ENCODE peak calls at places on chromosomes 3 and 15, in seven cellular contexts. O is SK-N-MC, D is substantia nigra, Q is neural progenitor cell, R is dorsolateral prefrontal cortex, L is neuronal stem cell, Y is colonic mucosa. B is an unnamed sample.
A peak's percentile ranks its signal among the peaks of the same experiment; 100 is the strongest.

GRCh38 chr3:72839057-72839456 is 9.2 kb downstream of the SHQ1 start:
- DNase-seq in O (no peak), L (no peak), R (no peak), Y (no peak), D (no peak), Q (no peak), B (no peak)

GRCh38 chr15:32818758-32819405 is 101.1 kb downstream of the GREM1 start:
- DNase-seq in D (no peak), L (no peak), O (peak; percentile 6), R (no peak), Q (peak; percentile 10), Y (no peak), B (no peak)

GRCh38 chr15:62737551-62737950 is 305.0 kb upstream of the TPM1 start:
- DNase-seq in D (no peak), O (no peak), L (no peak), Q (no peak), R (no peak), Y (no peak), B (no peak)

GRCh38 chr3:5787863-5788488 is 600.5 kb downstream of the EDEM1 start:
- DNase-seq in D (no peak), L (peak; percentile 24), O (no peak), Y (peak; percentile 24), Q (peak; percentile 57), R (peak; percentile 33), B (no peak)

GRCh38 chr3:156620901-156621300 is 53.5 kb upstream of the TIPARP start:
- DNase-seq in D (no peak), Q (no peak), Y (no peak), R (no peak), O (no peak), L (no peak), B (no peak)

GRCh38 chr3:54243262-54243931 is 121.0 kb downstream of the CACNA2D3 start:
- DNase-seq in Q (no peak), O (no peak), R (no peak), D (no peak), L (no peak), Y (no peak), B (no peak)

GRCh38 chr3:15756505-15756904 is 41.3 kb downstream of the ANKRD28 start:
- DNase-seq in Q (no peak), D (no peak), R (no peak), L (no peak), Y (no peak), O (no peak), B (no peak)

GRCh38 chr3:41276191-41276590 is 76.9 kb downstream of the CTNNB1 start:
- DNase-seq in R (no peak), Y (no peak), Q (no peak), O (no peak), D (no peak), L (no peak), B (no peak)

GRCh38 chr3:187139126-187139894 is at the start of gene RPL39L:
- DNase-seq in Q (peak; percentile 90), D (peak; percentile 71), L (peak; percentile 81), O (peak; percentile 52), R (peak; percentile 70), Y (peak; percentile 88), B (peak; percentile 87)

DNA sequence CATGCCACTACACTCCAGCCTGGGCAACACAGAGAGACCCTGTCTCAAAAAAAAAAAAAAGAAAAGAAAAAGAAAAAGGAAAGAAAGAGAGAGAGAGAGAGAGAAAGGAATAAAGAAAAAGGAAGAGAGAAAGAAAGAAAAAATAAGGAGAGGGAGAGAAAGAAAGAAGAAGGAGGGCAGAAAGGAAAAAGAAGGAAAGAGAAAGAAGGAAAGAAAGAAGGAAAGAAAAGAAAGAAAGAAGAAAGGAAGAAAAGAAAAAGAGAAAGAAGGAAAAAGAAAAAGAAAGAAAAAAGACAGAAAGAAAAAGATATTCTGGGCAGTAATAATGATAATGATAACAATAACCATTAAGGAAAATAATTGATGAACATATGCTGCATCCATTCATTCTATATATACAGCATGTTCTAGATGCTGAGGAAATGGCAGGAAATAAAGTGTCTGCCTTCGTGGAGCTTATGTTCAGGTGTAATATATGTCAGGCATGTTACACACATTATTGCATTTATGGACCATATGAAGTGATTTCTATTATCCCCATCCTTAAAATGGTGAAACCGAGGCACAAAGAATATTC is 37.4 kb upstream of the MAGEF1 start:
- DNase-seq in D (no peak), R (no peak), O (no peak), Q (no peak), L (no peak), Y (no peak), B (no peak)
- H3K27ac ChIP-seq in D (no peak overlapping the region), R (no peak overlapping the region), O (no peak overlapping the region), Q (no peak overlapping the region), L (no peak overlapping the region), Y (no peak overlapping the region), B (no peak overlapping the region)

DNA sequence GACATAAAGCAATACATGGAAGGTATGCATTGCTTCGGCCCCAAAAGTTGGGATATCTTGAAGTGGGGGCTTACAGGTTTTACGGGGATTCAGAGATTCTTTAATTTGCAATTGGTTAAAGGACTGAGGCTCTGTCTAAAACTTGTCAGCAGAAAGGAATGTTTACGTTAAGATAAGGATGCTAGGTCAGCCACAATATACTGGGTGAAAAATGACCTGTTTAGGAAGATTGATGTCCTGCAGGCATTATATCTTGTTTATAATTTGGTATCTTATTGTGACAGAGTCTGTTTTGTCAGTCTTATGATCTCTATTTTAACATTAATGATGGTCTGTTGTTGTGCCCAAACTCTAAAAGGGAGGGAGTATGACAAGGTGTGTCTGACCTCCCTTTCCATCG is 15.3 kb upstream of the CCNDBP1 start:
- DNase-seq in R (no peak), Y (no peak), O (no peak), Q (no peak), D (no peak), L (no peak), B (no peak)
- H3K27ac ChIP-seq in R (no peak overlapping the region), Y (no peak overlapping the region), O (no peak overlapping the region), Q (no peak overlapping the region), D (no peak overlapping the region), L (no peak overlapping the region), B (no peak overlapping the region)

GRCh38 chr3:138113309-138113708 is 2.1 kb downstream of the DZIP1L start:
- DNase-seq in O (no peak), Q (peak; percentile 40), R (no peak), Y (no peak), L (no peak), D (no peak), B (no peak)
- H3K27ac ChIP-seq in O (no peak overlapping the region), Q (no peak overlapping the region), R (no peak overlapping the region), Y (no peak overlapping the region), L (no peak overlapping the region), D (no peak overlapping the region), B (no peak overlapping the region)

DNA sequence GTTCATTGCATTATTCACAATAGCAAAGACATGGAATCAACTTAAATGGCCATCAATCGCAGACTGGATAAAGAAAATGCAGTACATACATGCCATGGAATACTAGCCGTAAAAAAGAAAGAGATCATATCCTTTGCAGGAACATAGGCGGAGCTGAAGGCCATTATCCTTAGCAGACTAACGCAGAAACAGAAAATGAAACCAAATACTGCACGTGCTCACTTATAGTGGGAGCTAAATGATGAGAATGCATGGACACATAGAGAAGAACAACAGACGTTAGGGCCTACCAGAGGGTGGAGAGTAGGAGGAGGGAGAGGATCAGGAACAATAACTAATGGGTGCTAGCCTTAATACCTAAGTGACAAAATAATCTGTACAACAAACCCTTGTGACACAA is 57.9 kb downstream of the RASA2 start:
- DNase-seq in R (no peak), D (no peak), Y (peak; percentile 34), O (no peak), Q (no peak), L (no peak), B (no peak)
- H3K27ac ChIP-seq in R (no peak overlapping the region), D (no peak overlapping the region), Y (peak overlapping the region; percentile 15), O (no peak overlapping the region), Q (no peak overlapping the region), L (no peak overlapping the region), B (no peak overlapping the region)

GRCh38 chr15:30923429-30923828 is 19.7 kb downstream of the FAN1 start:
- DNase-seq in D (peak; percentile 80), Y (no peak), Q (peak; percentile 30), R (peak; percentile 80), O (no peak), L (no peak), B (no peak)
- H3K27ac ChIP-seq in D (peak overlapping the region; percentile 99), Y (peak overlapping the region; percentile 27), Q (peak overlapping the region; percentile 93), R (peak overlapping the region; percentile 97), O (no peak overlapping the region), L (peak overlapping the region; percentile 94), B (no peak overlapping the region)

DNA sequence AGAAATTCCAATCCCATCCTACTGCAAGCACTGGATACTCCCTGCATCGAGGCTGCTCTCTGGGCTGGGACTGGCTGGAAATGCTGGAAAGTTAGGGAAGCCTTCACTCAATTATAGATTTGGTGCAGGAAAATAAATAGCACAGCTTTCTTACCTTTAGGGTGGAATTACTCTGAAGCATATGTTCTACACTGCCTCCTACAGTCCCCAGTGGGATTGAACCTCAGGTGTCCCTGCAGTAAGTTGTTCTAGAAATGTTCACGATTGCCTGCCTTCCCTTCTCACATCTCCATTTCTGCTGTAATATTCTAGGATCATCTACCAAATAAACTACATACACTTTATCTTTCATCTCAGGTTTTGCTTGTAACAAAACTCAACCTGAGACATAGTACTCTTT is 536.7 kb upstream of the LMCD1 start:
- DNase-seq in L (no peak), O (no peak), Q (peak; percentile 25), R (no peak), Y (no peak), D (no peak), B (no peak)
- H3K27ac ChIP-seq in L (no peak overlapping the region), O (no peak overlapping the region), Q (no peak overlapping the region), R (no peak overlapping the region), Y (no peak overlapping the region), D (no peak overlapping the region), B (no peak overlapping the region)

DNA sequence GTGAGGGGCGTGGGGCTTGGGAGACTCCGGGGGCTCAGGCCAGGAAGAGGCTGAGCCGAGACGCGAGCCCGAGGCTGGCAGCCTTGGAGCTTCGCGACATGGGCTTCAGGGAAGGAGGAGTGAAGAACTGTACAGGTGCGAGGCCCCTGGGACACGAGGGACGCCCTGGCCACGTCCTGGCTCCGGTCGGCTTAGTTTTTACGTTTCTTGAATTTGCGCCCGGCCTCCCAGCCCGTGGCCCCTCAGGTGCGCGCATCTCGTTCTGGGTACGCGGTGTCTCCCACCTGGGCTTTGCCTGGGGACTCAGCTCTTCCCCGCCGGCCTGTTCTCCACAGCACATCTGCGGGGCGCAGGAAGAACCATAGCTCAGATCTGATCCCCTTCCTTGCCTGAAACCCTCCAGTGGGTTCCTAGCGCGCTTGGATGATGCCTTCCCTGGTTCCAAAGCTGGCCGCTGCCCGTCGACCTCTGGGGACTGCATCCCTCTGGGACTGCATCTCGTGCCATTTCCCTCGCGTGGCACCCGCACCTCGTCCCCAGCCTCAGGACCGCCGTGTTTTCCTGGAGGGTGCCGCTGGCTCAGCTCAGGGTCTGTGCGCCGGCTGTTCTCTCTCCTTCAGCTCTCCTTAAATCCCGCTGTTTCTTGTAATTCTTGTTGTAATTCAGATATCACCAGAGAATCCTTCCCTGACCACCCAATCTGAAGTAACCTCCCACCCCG is 614 bp downstream of the CHCHD6 start:
- DNase-seq in Q (peak; percentile 40), O (no peak), R (no peak), Y (no peak), L (no peak), D (no peak), B (peak; percentile 79)
- H3K27ac ChIP-seq in Q (no peak overlapping the region), O (no peak overlapping the region), R (peak overlapping the region; percentile 48), Y (no peak overlapping the region), L (no peak overlapping the region), D (peak overlapping the region; percentile 40), B (no peak overlapping the region)